ENCODE peak calls at places on chromosome 4, in nine cellular contexts. E is right cardiac atrium; I is effector memory CD4-positive, alpha-beta T cell; F is cardiac muscle cell; D is Karpas-422; X is adrenal gland; W is NT2/D1; Y is lower lobe of right lung; N is mesendoderm. C is an unnamed sample. For H3K27me3 and H3K4me1, the result is how much of the 10 kb centered on the place peaks cover.

GRCh38 chr4:5796976-5797375 is 86.0 kb downstream of the EVC start:
- DNase-seq in E (no peak), I (no peak), F (no peak), D (no peak), X (no peak), W (no peak), Y (no peak), N (no peak), C (no peak)

GRCh38 chr4:82429728-82430192 is 502 bp downstream of the HNRNPDL start:
- DNase-seq in E (no peak), I (peak), F (no peak), D (no peak), X (no peak), W (no peak), Y (no peak), N (peak), C (peak)

GRCh38 chr4:109730294-109731051 is 603 bp upstream of the PLA2G12A start:
- DNase-seq in E (peak), I (peak), F (peak), D (no peak), X (no peak), W (peak), Y (peak), N (peak), C (peak)

GRCh38 chr4:138665851-138666250 is 349.7 kb upstream of the NOCT start:
- DNase-seq in E (no peak), I (no peak), F (no peak), D (no peak), X (no peak), W (no peak), Y (no peak), N (no peak), C (no peak)

GRCh38 chr4:113181289-113182007 is 132.0 kb downstream of the ANK2 start:
- DNase-seq in E (no peak), I (no peak), F (no peak), D (no peak), X (no peak), W (no peak), Y (no peak), N (no peak), C (no peak)

GRCh38 chr4:5474756-5475155 is 233.6 kb downstream of the EVC2 start:
- DNase-seq in E (no peak), I (no peak), F (peak), D (peak), X (no peak), W (no peak), Y (no peak), N (peak), C (no peak)

GRCh38 chr4:186669159-186669720 is 54.4 kb downstream of the FAT1 start:
- DNase-seq in E (no peak), I (no peak), F (peak), D (peak), X (no peak), W (no peak), Y (no peak), N (peak), C (no peak)

GRCh38 chr4:185682236-185682635 is 129.8 kb downstream of the SORBS2 start:
- DNase-seq in E (no peak), I (no peak), F (peak), D (no peak), X (no peak), W (no peak), Y (no peak), N (no peak), C (no peak)

GRCh38 chr4:173330590-173330989 is 3.6 kb downstream of the HMGB2 start:
- DNase-seq in E (no peak), I (no peak), F (no peak), D (no peak), X (no peak), W (no peak), Y (no peak), N (no peak), C (no peak)

GRCh38 chr4:7334521-7335275 is 100.0 kb downstream of the PSAPL1 start:
- DNase-seq in E (no peak), I (no peak), F (no peak), D (no peak), X (no peak), W (no peak), Y (peak), N (no peak), C (no peak)

GRCh38 chr4:7719354-7720174 is 220.1 kb downstream of the AFAP1 start:
- DNase-seq in E (peak), I (peak), F (peak), D (peak), X (peak), W (peak), Y (peak), N (peak), C (no peak)

GRCh38 chr4:88606832-88607231 is 14.6 kb downstream of the HERC3 start:
- DNase-seq in E (no peak), I (no peak), F (no peak), D (no peak), X (no peak), W (no peak), Y (no peak), N (no peak), C (no peak)

GRCh38 chr4:183920512-183920911 is 15.4 kb downstream of the STOX2 start:
- DNase-seq in E (no peak), I (no peak), F (no peak), D (peak), X (no peak), W (no peak), Y (no peak), N (peak), C (no peak)

GRCh38 chr4:10019521-10020051 is 1.7 kb downstream of the SLC2A9 start:
- DNase-seq in E (peak), I (no peak), F (no peak), D (no peak), X (peak), W (no peak), Y (no peak), N (no peak), C (no peak)

GRCh38 chr4:182578402-182578801 is 335.2 kb downstream of the TENM3 start:
- DNase-seq in E (no peak), I (no peak), F (peak), D (no peak), X (no peak), W (no peak), Y (no peak), N (peak), C (no peak)

GRCh38 chr4:85741921-85742591 is 267.1 kb downstream of the ARHGAP24 start:
- DNase-seq in E (peak), I (no peak), F (no peak), D (no peak), X (peak), W (no peak), Y (no peak), N (no peak), C (no peak)

GRCh38 chr4:6538111-6538510 is 36.9 kb upstream of the MAN2B2 start:
- DNase-seq in E (no peak), I (no peak), F (no peak), D (no peak), X (no peak), W (no peak), Y (no peak), N (no peak), C (no peak)

GRCh38 chr4:45662996-45663395 is 460.9 kb downstream of the GABRG1 start:
- DNase-seq in E (peak), I (no peak), F (peak), D (no peak), X (peak), W (no peak), Y (peak), N (no peak), C (no peak)

GRCh38 chr4:187569871-187570270 is 425.7 kb upstream of the ZFP42 start:
- DNase-seq in E (no peak), I (no peak), F (no peak), D (no peak), X (no peak), W (no peak), Y (no peak), N (no peak), C (no peak)

GRCh38 chr4:61200195-61200990 is at the start of gene ADGRL3:
- DNase-seq in E (peak), I (no peak), F (peak), D (no peak), X (peak), W (peak), Y (peak), N (peak), C (no peak)

GRCh38 chr4:147425019-147425418 is 55.9 kb upstream of the EDNRA start:
- DNase-seq in E (no peak), I (no peak), F (no peak), D (no peak), X (no peak), W (no peak), Y (no peak), N (no peak), C (no peak)

GRCh38 chr4:52260507-52261302 is 209.6 kb downstream of the SPATA18 start:
- DNase-seq in E (peak), I (no peak), F (peak), D (peak), X (no peak), W (no peak), Y (no peak), N (peak), C (no peak)

GRCh38 chr4:40228497-40229365 is 31.9 kb downstream of the RHOH start:
- DNase-seq in E (no peak), I (no peak), F (no peak), D (no peak), X (no peak), W (no peak), Y (no peak), N (peak), C (no peak)

GRCh38 chr4:125735107-125735506 is 420.4 kb downstream of the FAT4 start:
- DNase-seq in E (peak), I (no peak), F (peak), D (no peak), X (no peak), W (no peak), Y (no peak), N (peak), C (no peak)

GRCh38 chr4:88759039-88759631 is 61.5 kb upstream of the NAP1L5 start:
- DNase-seq in E (no peak), I (no peak), F (peak), D (no peak), X (no peak), W (peak), Y (no peak), N (peak), C (no peak)

GRCh38 chr4:6470502-6471302 is 1.7 kb downstream of the PPP2R2C start:
- DNase-seq in E (peak), I (no peak), F (peak), D (no peak), X (peak), W (no peak), Y (no peak), N (peak), C (no peak)

GRCh38 chr4:183611210-183611830 is 47.7 kb downstream of the RWDD4 start:
- DNase-seq in E (no peak), I (no peak), F (no peak), D (no peak), X (no peak), W (no peak), Y (no peak), N (peak), C (no peak)

GRCh38 chr4:154854362-154854761 is 73.3 kb downstream of the RBM46 start:
- DNase-seq in E (no peak), I (no peak), F (peak), D (peak), X (no peak), W (no peak), Y (no peak), N (peak), C (no peak)

GRCh38 chr4:7928711-7929505 is 10.8 kb downstream of the AFAP1 start:
- DNase-seq in E (no peak), I (no peak), F (no peak), D (no peak), X (no peak), W (no peak), Y (no peak), N (no peak), C (no peak)

GRCh38 chr4:182644326-182645050 is 272.7 kb downstream of the DCTD start:
- DNase-seq in E (no peak), I (no peak), F (no peak), D (no peak), X (no peak), W (no peak), Y (no peak), N (no peak), C (no peak)

GRCh38 chr4:177047070-177047850 is 254.5 kb upstream of the VEGFC start:
- DNase-seq in E (peak), I (no peak), F (peak), D (peak), X (peak), W (peak), Y (no peak), N (peak), C (no peak)

GRCh38 chr4:183384516-183384915 is 59.9 kb upstream of the CDKN2AIP start:
- DNase-seq in E (no peak), I (no peak), F (no peak), D (no peak), X (no peak), W (no peak), Y (no peak), N (no peak), C (no peak)

GRCh38 chr4:102324725-102325124 is 20.6 kb downstream of the SLC39A8 start:
- DNase-seq in E (no peak), I (no peak), F (no peak), D (no peak), X (no peak), W (no peak), Y (no peak), N (no peak), C (no peak)

GRCh38 chr4:2047781-2048581 is 11.1 kb upstream of the NAT8L start:
- DNase-seq in E (no peak), I (no peak), F (no peak), D (no peak), X (no peak), W (no peak), Y (no peak), N (no peak), C (no peak)

GRCh38 chr4:2045518-2045951 is 13.6 kb upstream of the NAT8L start:
- DNase-seq in E (no peak), I (no peak), F (no peak), D (peak), X (peak), W (no peak), Y (no peak), N (no peak), C (no peak)

GRCh38 chr4:2046031-2046961 is 12.8 kb upstream of the NAT8L start:
- DNase-seq in E (no peak), I (no peak), F (no peak), D (no peak), X (no peak), W (no peak), Y (no peak), N (no peak), C (no peak)

GRCh38 chr4:2048831-2049230 is 10.3 kb upstream of the NAT8L start:
- DNase-seq in E (no peak), I (no peak), F (no peak), D (no peak), X (no peak), W (no peak), Y (no peak), N (no peak), C (no peak)

DNA sequence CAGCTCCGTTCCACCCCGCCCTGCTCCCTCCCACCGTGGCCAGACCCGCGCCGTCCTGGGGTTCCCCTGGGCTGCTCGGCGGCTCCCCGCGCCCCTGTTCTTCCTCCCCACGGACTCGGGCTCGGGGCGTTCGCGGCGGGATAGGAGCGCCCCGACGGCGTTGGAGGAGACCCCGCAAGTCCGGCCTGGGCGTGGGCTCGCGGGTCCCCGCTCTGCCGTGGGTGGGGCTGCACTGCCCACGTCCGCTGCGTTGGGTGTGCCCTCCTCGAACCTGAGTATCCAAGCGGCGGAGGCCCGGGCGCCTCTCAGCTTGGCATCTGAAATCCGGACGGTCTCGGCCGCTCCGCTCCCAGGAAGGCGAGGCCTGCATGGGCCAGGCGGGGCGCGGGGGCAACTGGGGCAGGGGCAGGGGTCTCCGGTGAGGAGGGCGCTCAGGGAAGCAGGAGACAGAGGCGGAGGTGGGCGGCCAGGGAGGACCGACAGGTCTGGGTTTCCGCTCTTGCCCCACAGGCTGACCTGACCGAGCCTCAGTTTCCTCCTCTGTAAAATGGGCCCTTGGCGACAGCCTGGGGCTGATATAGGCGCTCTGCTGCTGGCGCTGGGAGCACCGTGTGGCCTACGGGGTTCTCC is 12.0 kb upstream of the NAT8L start:
- DNase-seq in E (no peak), I (no peak), F (no peak), D (no peak), X (no peak), W (no peak), Y (no peak), N (no peak), C (no peak)
- H3K27me3 ChIP-seq in E (under half), I (under half), F (under half), D (under half), X (under half), W (under half), Y (under half), N (under half), C (under half)

GRCh38 chr4:55177461-55177860 is 52.1 kb upstream of the KDR start:
- DNase-seq in E (no peak), I (no peak), F (no peak), D (no peak), X (no peak), W (no peak), Y (no peak), N (no peak), C (no peak)
- H3K4me1 ChIP-seq in E (under half), I (under half), F (under half), D (under half), X (under half), W (under half), Y (under half), N (under half), C (under half)

DNA sequence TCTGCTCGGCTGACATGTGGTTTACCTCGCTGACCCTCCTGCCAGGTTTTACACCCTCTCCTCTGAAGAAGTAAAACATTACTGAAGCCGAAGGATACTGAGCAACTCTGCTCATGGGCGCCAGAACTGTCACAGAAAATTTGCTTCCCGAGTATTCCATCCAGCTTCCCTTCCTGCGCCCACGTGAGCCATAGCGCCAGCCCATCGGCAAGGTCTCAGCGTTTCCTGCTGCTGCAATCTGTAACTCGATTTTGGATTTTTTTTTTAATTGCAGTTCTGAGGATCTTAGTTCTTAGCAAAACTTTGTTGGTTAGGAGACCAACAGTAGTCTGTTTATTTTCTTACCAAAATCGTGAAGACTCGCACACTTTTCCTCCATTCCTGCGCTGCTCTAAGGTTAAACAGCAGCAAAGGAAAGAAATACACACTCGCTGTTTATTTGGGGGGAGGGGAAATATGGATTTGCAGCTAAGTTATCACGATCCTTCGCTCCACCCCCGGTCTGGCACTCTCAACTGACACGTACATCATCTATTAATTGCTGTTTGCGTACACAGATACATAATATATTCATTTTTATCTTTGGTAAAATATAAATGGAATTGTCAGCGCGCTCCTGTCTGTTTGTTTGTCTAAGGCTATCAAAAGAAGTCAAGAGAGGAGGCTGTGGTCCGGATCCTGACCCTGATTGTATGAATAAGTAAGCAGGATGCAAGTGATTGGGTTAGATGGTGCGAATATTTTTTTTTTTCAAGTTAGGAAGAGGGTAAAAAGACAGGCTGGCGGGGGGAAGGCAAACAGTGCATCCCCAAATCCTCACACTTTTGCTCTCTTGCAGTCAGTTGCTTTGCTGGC is at the start of gene TLL1:
- DNase-seq in E (peak), I (no peak), F (peak), D (no peak), X (no peak), W (no peak), Y (no peak), N (peak), C (no peak)
- H3K27me3 ChIP-seq in E (under half), I (under half), F (half or more), D (under half), X (under half), W (half or more), Y (under half), N (under half), C (under half)

GRCh38 chr4:86971355-86971683 is 36.5 kb downstream of the AFF1 start:
- DNase-seq in E (no peak), I (no peak), F (no peak), D (no peak), X (no peak), W (no peak), Y (no peak), N (no peak), C (no peak)

GRCh38 chr4:86972997-86973396 is 38.2 kb downstream of the AFF1 start:
- DNase-seq in E (no peak), I (no peak), F (peak), D (no peak), X (no peak), W (no peak), Y (peak), N (peak), C (no peak)

GRCh38 chr4:86968477-86969015 is 33.7 kb downstream of the AFF1 start:
- DNase-seq in E (no peak), I (no peak), F (no peak), D (no peak), X (no peak), W (no peak), Y (no peak), N (no peak), C (no peak)

GRCh38 chr4:86967798-86968197 is 33.0 kb downstream of the AFF1 start:
- DNase-seq in E (no peak), I (no peak), F (peak), D (no peak), X (no peak), W (no peak), Y (no peak), N (no peak), C (no peak)

DNA sequence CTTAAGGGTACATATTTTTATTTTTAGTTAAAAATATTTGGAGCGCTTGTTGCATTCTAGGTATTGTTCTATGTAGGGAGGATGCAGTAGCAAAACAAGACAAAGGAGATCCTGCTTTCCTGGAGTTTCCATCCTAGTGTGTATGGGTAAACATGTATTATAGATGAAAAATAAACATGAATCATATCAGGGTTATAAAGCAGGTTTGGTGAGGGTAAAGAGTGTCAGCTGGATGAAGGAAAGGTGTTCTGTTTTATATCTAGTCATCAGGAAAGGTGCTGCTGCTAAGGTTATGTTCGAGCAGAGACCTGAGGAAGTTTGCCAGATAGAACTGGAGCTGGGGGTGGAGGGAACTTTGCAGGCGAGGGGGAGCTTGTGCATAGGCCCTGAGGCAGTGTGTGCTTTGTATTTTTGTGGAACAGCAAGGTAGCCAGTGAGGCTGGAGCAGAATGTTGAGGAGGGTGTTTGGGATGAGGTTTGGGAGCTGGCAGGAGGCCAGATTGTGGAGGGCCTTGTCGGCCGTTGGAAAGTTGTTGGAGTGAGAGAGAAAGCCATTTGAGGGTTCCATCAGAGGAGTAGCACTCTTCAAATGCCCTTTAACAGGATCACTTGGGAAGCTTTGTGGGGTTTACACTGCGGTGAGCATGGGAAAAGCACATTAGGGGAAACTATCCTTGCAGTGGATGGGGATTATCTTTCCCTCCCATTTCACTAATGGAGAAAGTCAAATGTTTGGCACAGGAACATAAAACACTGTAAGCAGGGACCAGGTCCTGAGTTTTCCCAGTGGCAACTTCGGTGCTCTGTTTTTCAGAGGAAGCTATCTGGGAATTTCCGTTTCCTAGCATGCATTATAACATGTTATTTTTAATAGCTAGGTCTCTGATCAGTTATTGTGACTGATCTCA is 35.9 kb downstream of the AFF1 start:
- DNase-seq in E (no peak), I (no peak), F (no peak), D (no peak), X (no peak), W (no peak), Y (no peak), N (no peak), C (no peak)
- H3K4me1 ChIP-seq in E (under half), I (under half), F (under half), D (under half), X (under half), W (under half), Y (half or more), N (under half), C (under half)